ENCODE peak calls at places on chromosomes 13 and 19, in eight cellular contexts. One of them, this sample, is unnamed.
A peak's percentile ranks its signal among the peaks of the same experiment; 100 is the strongest.

GRCh38 chr19:2613507-2614295 is 88.8 kb downstream of the GNG7 start:
- DNase-seq in cardiac fibroblast: peak; percentile 60
- DNase-seq in ovary: no peak
- DNase-seq in AG10803: peak; percentile 41
- DNase-seq in HFF-Myc: no peak
- DNase-seq in T-helper 1 cell: peak; percentile 40
- DNase-seq in heart right ventricle: peak; percentile 53
- DNase-seq in anterior cingulate cortex: no peak
- DNase-seq in this sample: no peak

GRCh38 chr19:50423279-50424113 is 4.8 kb downstream of the SPIB start:
- DNase-seq in HFF-Myc: no peak
- DNase-seq in AG10803: no peak
- DNase-seq in cardiac fibroblast: no peak
- DNase-seq in heart right ventricle: no peak
- DNase-seq in T-helper 1 cell: no peak
- DNase-seq in ovary: no peak
- DNase-seq in anterior cingulate cortex: no peak
- DNase-seq in this sample: no peak

GRCh38 chr19:57620673-57621348 is 6.8 kb downstream of the ZNF134 start:
- DNase-seq in ovary: no peak
- DNase-seq in HFF-Myc: no peak
- DNase-seq in T-helper 1 cell: no peak
- DNase-seq in heart right ventricle: no peak
- DNase-seq in cardiac fibroblast: peak; percentile 34
- DNase-seq in anterior cingulate cortex: no peak
- DNase-seq in AG10803: no peak
- DNase-seq in this sample: no peak

GRCh38 chr13:47678201-47678963 is 322.7 kb downstream of the SUCLA2 start:
- DNase-seq in HFF-Myc: no peak
- DNase-seq in AG10803: peak; percentile 51
- DNase-seq in anterior cingulate cortex: no peak
- DNase-seq in ovary: no peak
- DNase-seq in cardiac fibroblast: no peak
- DNase-seq in heart right ventricle: no peak
- DNase-seq in T-helper 1 cell: no peak
- DNase-seq in this sample: no peak

GRCh38 chr13:112150352-112150751 is 83.4 kb downstream of the SOX1 start:
- DNase-seq in ovary: no peak
- DNase-seq in anterior cingulate cortex: no peak
- DNase-seq in HFF-Myc: no peak
- DNase-seq in cardiac fibroblast: no peak
- DNase-seq in T-helper 1 cell: no peak
- DNase-seq in heart right ventricle: no peak
- DNase-seq in AG10803: no peak
- DNase-seq in this sample: no peak

GRCh38 chr13:60158321-60158801 is 5.4 kb downstream of the DIAPH3 start:
- DNase-seq in ovary: no peak
- DNase-seq in anterior cingulate cortex: no peak
- DNase-seq in cardiac fibroblast: no peak
- DNase-seq in HFF-Myc: no peak
- DNase-seq in T-helper 1 cell: no peak
- DNase-seq in heart right ventricle: no peak
- DNase-seq in AG10803: peak; percentile 9
- DNase-seq in this sample: no peak

GRCh38 chr19:11136400-11137101 is 19.0 kb downstream of the SPC24 start:
- DNase-seq in anterior cingulate cortex: no peak
- DNase-seq in T-helper 1 cell: no peak
- DNase-seq in AG10803: no peak
- DNase-seq in heart right ventricle: no peak
- DNase-seq in ovary: no peak
- DNase-seq in HFF-Myc: no peak
- DNase-seq in cardiac fibroblast: no peak
- DNase-seq in this sample: no peak

GRCh38 chr19:39498262-39499081 is at the start of gene DLL3:
- DNase-seq in cardiac fibroblast: no peak
- DNase-seq in HFF-Myc: no peak
- DNase-seq in ovary: no peak
- DNase-seq in AG10803: no peak
- DNase-seq in T-helper 1 cell: no peak
- DNase-seq in heart right ventricle: no peak
- DNase-seq in anterior cingulate cortex: no peak
- DNase-seq in this sample: no peak

GRCh38 chr13:27038323-27038722 is 133.3 kb downstream of the USP12 start:
- DNase-seq in HFF-Myc: no peak
- DNase-seq in T-helper 1 cell: no peak
- DNase-seq in cardiac fibroblast: peak; percentile 65
- DNase-seq in ovary: no peak
- DNase-seq in anterior cingulate cortex: no peak
- DNase-seq in AG10803: peak; percentile 74
- DNase-seq in heart right ventricle: no peak
- DNase-seq in this sample: no peak

GRCh38 chr19:46073268-46073922 is 32.6 kb upstream of the IGFL4 start:
- DNase-seq in cardiac fibroblast: no peak
- DNase-seq in anterior cingulate cortex: no peak
- DNase-seq in heart right ventricle: no peak
- DNase-seq in AG10803: no peak
- DNase-seq in HFF-Myc: no peak
- DNase-seq in T-helper 1 cell: no peak
- DNase-seq in ovary: no peak
- DNase-seq in this sample: no peak

GRCh38 chr13:40422588-40423235 is 243.7 kb downstream of the FOXO1 start:
- DNase-seq in anterior cingulate cortex: no peak
- DNase-seq in heart right ventricle: no peak
- DNase-seq in HFF-Myc: no peak
- DNase-seq in AG10803: no peak
- DNase-seq in T-helper 1 cell: no peak
- DNase-seq in ovary: no peak
- DNase-seq in cardiac fibroblast: no peak
- DNase-seq in this sample: no peak

GRCh38 chr19:10271543-10272086 is 695 bp downstream of the ICAM1 start:
- DNase-seq in HFF-Myc: no peak
- DNase-seq in cardiac fibroblast: peak; percentile 66
- DNase-seq in anterior cingulate cortex: no peak
- DNase-seq in ovary: peak; percentile 37
- DNase-seq in T-helper 1 cell: no peak
- DNase-seq in heart right ventricle: no peak
- DNase-seq in AG10803: no peak
- DNase-seq in this sample: no peak

GRCh38 chr19:8910775-8911414 is 78.7 kb downstream of the MBD3L1 start:
- DNase-seq in HFF-Myc: no peak
- DNase-seq in AG10803: no peak
- DNase-seq in heart right ventricle: no peak
- DNase-seq in anterior cingulate cortex: no peak
- DNase-seq in T-helper 1 cell: no peak
- DNase-seq in ovary: no peak
- DNase-seq in cardiac fibroblast: no peak
- DNase-seq in this sample: no peak

GRCh38 chr19:14517840-14518505 is at the start of gene DNAJB1:
- DNase-seq in ovary: peak; percentile 88
- DNase-seq in T-helper 1 cell: peak; percentile 67
- DNase-seq in AG10803: peak; percentile 82
- DNase-seq in heart right ventricle: peak; percentile 87
- DNase-seq in HFF-Myc: no peak
- DNase-seq in cardiac fibroblast: peak; percentile 73
- DNase-seq in anterior cingulate cortex: peak; percentile 87
- DNase-seq in this sample: peak; percentile 100

This sample was measured in hypothalamus.